ENCODE peak calls at places on chromosomes 4 and X, in eight cellular contexts. L is activated CD8-positive, alpha-beta memory T cell treated with anti-CD3 and anti-CD28 coated beads for 48 hours; D is EH; A is astrocyte of the spinal cord; K is CD8-positive, alpha-beta T cell; X is stimulated activated CD4-positive, alpha-beta T cell treated with anti-CD3 and anti-CD28 coated beads, Interleukin-1b, Interleukin-23, amount 100 ng/mL, for 48 hours; Y is sciatic nerve; J is ELR. R is an unnamed sample.

GRCh38 chrX:29530520-29530919 is 684.8 kb upstream of the MAGEB2 start:
- DNase-seq in L (no peak), D (peak), A (peak), K (no peak), X (no peak), Y (no peak), J (no peak), R (no peak)

GRCh38 chr4:4995103-4995761 is 24.0 kb downstream of the CYTL1 start:
- DNase-seq in L (no peak), D (peak), A (peak), K (no peak), X (peak), Y (peak), J (peak), R (no peak)

GRCh38 chr4:168587326-168588125 is 90.7 kb downstream of the PALLD start:
- DNase-seq in L (no peak), D (peak), A (peak), K (no peak), X (no peak), Y (no peak), J (peak), R (no peak)

GRCh38 chrX:1398431-1399340 is 6.8 kb upstream of the SLC25A6 start:
- DNase-seq in L (no peak), D (no peak), A (no peak), K (no peak), X (no peak), Y (peak), J (no peak), R (no peak)

GRCh38 chrX:47458528-47458927 is 24.5 kb downstream of the ZNF41 start:
- DNase-seq in L (no peak), D (no peak), A (no peak), K (peak), X (no peak), Y (no peak), J (no peak), R (no peak)

GRCh38 chr4:82050806-82051205 is 323.0 kb downstream of the HNRNPD start:
- DNase-seq in L (no peak), D (no peak), A (no peak), K (no peak), X (no peak), Y (no peak), J (no peak), R (no peak)

GRCh38 chr4:1002131-1002630 is 9.0 kb upstream of the SLC26A1 start:
- DNase-seq in L (no peak), D (peak), A (no peak), K (no peak), X (no peak), Y (no peak), J (no peak), R (no peak)

GRCh38 chr4:76689079-76689817 is 208.7 kb downstream of the SOWAHB start:
- DNase-seq in L (no peak), D (peak), A (peak), K (no peak), X (peak), Y (peak), J (peak), R (no peak)

GRCh38 chr4:1375051-1375721 is 28.2 kb downstream of the UVSSA start:
- DNase-seq in L (no peak), D (no peak), A (no peak), K (no peak), X (no peak), Y (peak), J (no peak), R (no peak)

GRCh38 chrX:27924261-27924660 is 57.0 kb downstream of the DCAF8L1 start:
- DNase-seq in L (no peak), D (no peak), A (no peak), K (no peak), X (no peak), Y (no peak), J (peak), R (no peak)

GRCh38 chrX:132171478-132171877 is 43.7 kb upstream of the FRMD7 start:
- DNase-seq in L (no peak), D (peak), A (no peak), K (no peak), X (no peak), Y (no peak), J (no peak), R (no peak)

GRCh38 chr4:182745268-182745667 is 171.9 kb downstream of the DCTD start:
- DNase-seq in L (no peak), D (peak), A (no peak), K (no peak), X (no peak), Y (no peak), J (no peak), R (no peak)

GRCh38 chrX:55451125-55451524 is 802 bp upstream of the MAGEH1 start:
- DNase-seq in L (no peak), D (no peak), A (no peak), K (no peak), X (no peak), Y (no peak), J (no peak), R (no peak)

GRCh38 chrX:1425381-1425780 is 27.3 kb downstream of the ASMTL start:
- DNase-seq in L (no peak), D (no peak), A (no peak), K (no peak), X (no peak), Y (peak), J (no peak), R (no peak)

GRCh38 chrX:19535481-19535880 is 20.2 kb upstream of the MAP3K15 start:
- DNase-seq in L (no peak), D (peak), A (peak), K (no peak), X (no peak), Y (no peak), J (peak), R (no peak)

GRCh38 chr4:113976937-113977855 is 2.3 kb downstream of the ARSJ start:
- DNase-seq in L (no peak), D (peak), A (peak), K (no peak), X (no peak), Y (no peak), J (peak), R (no peak)

GRCh38 chr4:13386405-13387107 is 97.6 kb downstream of the RAB28 start:
- DNase-seq in L (no peak), D (no peak), A (peak), K (no peak), X (no peak), Y (no peak), J (no peak), R (no peak)

GRCh38 chr4:90537491-90537890 is 410.3 kb downstream of the CCSER1 start:
- DNase-seq in L (no peak), D (no peak), A (peak), K (no peak), X (no peak), Y (no peak), J (no peak), R (no peak)

GRCh38 chr4:113673450-113673849 is 88.1 kb downstream of the CAMK2D start:
- DNase-seq in L (no peak), D (peak), A (no peak), K (peak), X (peak), Y (no peak), J (peak), R (peak)

GRCh38 chr4:16264798-16265197 is 38.5 kb upstream of the TAPT1 start:
- DNase-seq in L (no peak), D (peak), A (peak), K (no peak), X (no peak), Y (no peak), J (peak), R (no peak)

GRCh38 chr4:78645853-78646757 is 94.5 kb downstream of the ANXA3 start:
- DNase-seq in L (no peak), D (peak), A (peak), K (no peak), X (no peak), Y (peak), J (peak), R (no peak)

GRCh38 chr4:135564090-135564489 is 1362.5 kb upstream of the PABPC4L start:
- DNase-seq in L (no peak), D (no peak), A (no peak), K (no peak), X (no peak), Y (no peak), J (no peak), R (no peak)

GRCh38 chrX:103124284-103124683 is 31.3 kb upstream of the NXF3 start:
- DNase-seq in L (no peak), D (no peak), A (no peak), K (no peak), X (no peak), Y (no peak), J (no peak), R (no peak)

GRCh38 chr4:72505314-72505744 is 63.7 kb downstream of the ADAMTS3 start:
- DNase-seq in L (no peak), D (peak), A (peak), K (no peak), X (no peak), Y (no peak), J (peak), R (no peak)

GRCh38 chr4:16082424-16083216 is 1.2 kb downstream of the PROM1 start:
- DNase-seq in L (no peak), D (no peak), A (no peak), K (no peak), X (peak), Y (peak), J (no peak), R (no peak)

GRCh38 chrX:77953300-77953699 is 16.1 kb downstream of the PGAM4 start:
- DNase-seq in L (no peak), D (no peak), A (no peak), K (no peak), X (no peak), Y (no peak), J (no peak), R (no peak)

GRCh38 chr4:138734746-138735145 is 280.8 kb upstream of the NOCT start:
- DNase-seq in L (no peak), D (peak), A (peak), K (no peak), X (no peak), Y (no peak), J (peak), R (no peak)

GRCh38 chrX:19440713-19441112 is 74.6 kb downstream of the MAP3K15 start:
- DNase-seq in L (no peak), D (peak), A (peak), K (no peak), X (no peak), Y (no peak), J (peak), R (no peak)

GRCh38 chr4:169225812-169226211 is 44.9 kb downstream of the SH3RF1 start:
- DNase-seq in L (no peak), D (peak), A (peak), K (no peak), X (no peak), Y (no peak), J (peak), R (no peak)

GRCh38 chr4:185134176-185134869 is 8.7 kb upstream of the SLC25A4 start:
- DNase-seq in L (no peak), D (peak), A (peak), K (no peak), X (no peak), Y (no peak), J (peak), R (no peak)

GRCh38 chr4:127632420-127633403 is at the start of gene INTU:
- DNase-seq in L (no peak), D (peak), A (peak), K (no peak), X (peak), Y (peak), J (peak), R (no peak)

GRCh38 chr4:110614981-110615365 is 7.9 kb downstream of the PITX2 start:
- DNase-seq in L (no peak), D (no peak), A (no peak), K (no peak), X (no peak), Y (no peak), J (no peak), R (no peak)